ENCODE peak calls at places on chromosomes 6 and 20, in eight cellular contexts. One of them, this sample, is unnamed.

GRCh38 chr20:17663486-17663885 is 18.6 kb downstream of the RRBP1 start:
- DNase-seq in NCI-H1694: no peak
- DNase-seq in NCI-H69: no peak
- DNase-seq in left ventricle myocardium superior: no peak
- DNase-seq in NCI-H1105 treated with DMSO at 0.1 percent for 48 hours: no peak
- DNase-seq in fibroblast of lung: no peak
- DNase-seq in H54: no peak
- DNase-seq in stimulated activated CD8-positive, alpha-beta memory T cell treated with anti-CD3 and anti-CD28 coated beads, Interleukin-2, amount 100 ng/mL, for 1 hour: no peak
- DNase-seq in this sample: no peak

GRCh38 chr20:56343861-56344381 is 14.9 kb upstream of the FAM210B start:
- DNase-seq in NCI-H1694: no peak
- DNase-seq in stimulated activated CD8-positive, alpha-beta memory T cell treated with anti-CD3 and anti-CD28 coated beads, Interleukin-2, amount 100 ng/mL, for 1 hour: no peak
- DNase-seq in H54: no peak
- DNase-seq in NCI-H1105 treated with DMSO at 0.1 percent for 48 hours: peak
- DNase-seq in fibroblast of lung: peak
- DNase-seq in NCI-H69: peak
- DNase-seq in left ventricle myocardium superior: peak
- DNase-seq in this sample: peak

GRCh38 chr6:120805267-120805666 is 529.0 kb downstream of the TBC1D32 start:
- DNase-seq in NCI-H1694: no peak
- DNase-seq in H54: peak
- DNase-seq in left ventricle myocardium superior: no peak
- DNase-seq in fibroblast of lung: peak
- DNase-seq in stimulated activated CD8-positive, alpha-beta memory T cell treated with anti-CD3 and anti-CD28 coated beads, Interleukin-2, amount 100 ng/mL, for 1 hour: no peak
- DNase-seq in NCI-H1105 treated with DMSO at 0.1 percent for 48 hours: no peak
- DNase-seq in NCI-H69: no peak
- DNase-seq in this sample: no peak

GRCh38 chr6:97654674-97655073 is 371.7 kb upstream of the MMS22L start:
- DNase-seq in fibroblast of lung: no peak
- DNase-seq in H54: no peak
- DNase-seq in NCI-H69: peak
- DNase-seq in NCI-H1105 treated with DMSO at 0.1 percent for 48 hours: no peak
- DNase-seq in stimulated activated CD8-positive, alpha-beta memory T cell treated with anti-CD3 and anti-CD28 coated beads, Interleukin-2, amount 100 ng/mL, for 1 hour: no peak
- DNase-seq in NCI-H1694: no peak
- DNase-seq in left ventricle myocardium superior: no peak
- DNase-seq in this sample: no peak

GRCh38 chr20:6074145-6074561 is 20.3 kb upstream of the LRRN4 start:
- DNase-seq in NCI-H1105 treated with DMSO at 0.1 percent for 48 hours: peak
- DNase-seq in NCI-H1694: peak
- DNase-seq in fibroblast of lung: no peak
- DNase-seq in NCI-H69: peak
- DNase-seq in H54: no peak
- DNase-seq in stimulated activated CD8-positive, alpha-beta memory T cell treated with anti-CD3 and anti-CD28 coated beads, Interleukin-2, amount 100 ng/mL, for 1 hour: no peak
- DNase-seq in left ventricle myocardium superior: no peak
- DNase-seq in this sample: no peak

GRCh38 chr6:145673504-145673903 is 61.8 kb downstream of the EPM2A start:
- DNase-seq in H54: no peak
- DNase-seq in NCI-H69: no peak
- DNase-seq in stimulated activated CD8-positive, alpha-beta memory T cell treated with anti-CD3 and anti-CD28 coated beads, Interleukin-2, amount 100 ng/mL, for 1 hour: no peak
- DNase-seq in left ventricle myocardium superior: no peak
- DNase-seq in NCI-H1105 treated with DMSO at 0.1 percent for 48 hours: no peak
- DNase-seq in fibroblast of lung: no peak
- DNase-seq in NCI-H1694: no peak
- DNase-seq in this sample: no peak

GRCh38 chr20:39897781-39898466 is 791.1 kb downstream of the MAFB start:
- DNase-seq in fibroblast of lung: peak
- DNase-seq in NCI-H1694: no peak
- DNase-seq in H54: no peak
- DNase-seq in left ventricle myocardium superior: no peak
- DNase-seq in stimulated activated CD8-positive, alpha-beta memory T cell treated with anti-CD3 and anti-CD28 coated beads, Interleukin-2, amount 100 ng/mL, for 1 hour: no peak
- DNase-seq in NCI-H1105 treated with DMSO at 0.1 percent for 48 hours: no peak
- DNase-seq in NCI-H69: no peak
- DNase-seq in this sample: no peak

GRCh38 chr6:36834576-36835293 is 4.5 kb downstream of the CPNE5 start:
- DNase-seq in fibroblast of lung: no peak
- DNase-seq in NCI-H1694: peak
- DNase-seq in NCI-H1105 treated with DMSO at 0.1 percent for 48 hours: no peak
- DNase-seq in stimulated activated CD8-positive, alpha-beta memory T cell treated with anti-CD3 and anti-CD28 coated beads, Interleukin-2, amount 100 ng/mL, for 1 hour: no peak
- DNase-seq in H54: no peak
- DNase-seq in NCI-H69: peak
- DNase-seq in left ventricle myocardium superior: peak
- DNase-seq in this sample: no peak

GRCh38 chr6:4091926-4092325 is 13.0 kb upstream of the FAM217A start:
- DNase-seq in fibroblast of lung: no peak
- DNase-seq in stimulated activated CD8-positive, alpha-beta memory T cell treated with anti-CD3 and anti-CD28 coated beads, Interleukin-2, amount 100 ng/mL, for 1 hour: no peak
- DNase-seq in H54: no peak
- DNase-seq in NCI-H1694: no peak
- DNase-seq in left ventricle myocardium superior: no peak
- DNase-seq in NCI-H69: no peak
- DNase-seq in NCI-H1105 treated with DMSO at 0.1 percent for 48 hours: no peak
- DNase-seq in this sample: no peak

GRCh38 chr20:53839423-53840176 is 230.8 kb downstream of the BCAS1 start:
- DNase-seq in NCI-H1105 treated with DMSO at 0.1 percent for 48 hours: no peak
- DNase-seq in stimulated activated CD8-positive, alpha-beta memory T cell treated with anti-CD3 and anti-CD28 coated beads, Interleukin-2, amount 100 ng/mL, for 1 hour: peak
- DNase-seq in NCI-H1694: no peak
- DNase-seq in fibroblast of lung: no peak
- DNase-seq in NCI-H69: no peak
- DNase-seq in left ventricle myocardium superior: peak
- DNase-seq in H54: no peak
- DNase-seq in this sample: no peak

This sample was measured in left lung.